ENCODE peak calls at places on chromosomes 13 and 19, in four cellular contexts. Q is K562, I is SK-N-SH, H is GM12878. X is an unnamed sample.

GRCh38 chr13:19959831-19960672 is 1.5 kb downstream of the ZMYM2 start:
- DNase-seq in I (peak; percentile 77), Q (peak; percentile 43), H (peak; percentile 68), X (peak; percentile 77)

GRCh38 chr19:30852168-30852567 is 480.0 kb downstream of the ZNF536 start:
- DNase-seq in H (no peak), Q (no peak), I (no peak), X (peak; percentile 6)

GRCh38 chr19:50531171-50531612 is 17.5 kb upstream of the ASPDH start:
- DNase-seq in I (no peak), H (no peak), Q (no peak), X (no peak)

GRCh38 chr13:99133848-99134247 is 66.8 kb upstream of the UBAC2 start:
- DNase-seq in H (no peak), I (no peak), Q (no peak), X (no peak)

GRCh38 chr13:29581666-29582065 is 13.8 kb downstream of the SLC7A1 start:
- DNase-seq in I (no peak), H (no peak), Q (no peak), X (no peak)

GRCh38 chr19:11507370-11508078 is 1.9 kb upstream of the ZNF653 start:
- DNase-seq in Q (no peak), I (no peak), H (no peak), X (no peak)

GRCh38 chr13:95002968-95003813 is 290.8 kb upstream of the SOX21 start:
- DNase-seq in I (peak; percentile 57), Q (no peak), H (no peak), X (peak; percentile 56)

GRCh38 chr13:107993239-107993948 is 221.9 kb downstream of the LIG4 start:
- DNase-seq in Q (peak; percentile 22), H (no peak), I (no peak), X (no peak)

GRCh38 chr13:99991013-99991805 is 9.6 kb downstream of the ZIC2 start:
- DNase-seq in H (no peak), I (peak; percentile 26), Q (no peak), X (no peak)

GRCh38 chr19:11420894-11421606 is 1.9 kb upstream of the RGL3 start:
- DNase-seq in I (no peak), Q (no peak), H (no peak), X (peak; percentile 86)

GRCh38 chr19:5086725-5087439 is 118.0 kb downstream of the KDM4B start:
- DNase-seq in I (peak; percentile 58), Q (no peak), H (no peak), X (peak; percentile 76)

GRCh38 chr13:110308377-110309158 is 1.5 kb downstream of the COL4A2 start:
- DNase-seq in H (no peak), I (peak; percentile 66), Q (no peak), X (no peak)

GRCh38 chr13:65032825-65033224 is 2197.3 kb downstream of the PCDH9 start:
- DNase-seq in I (no peak), Q (no peak), H (no peak), X (no peak)

GRCh38 chr19:43290568-43291359 is 21.4 kb upstream of the PSG9 start:
- DNase-seq in Q (no peak), I (no peak), H (no peak), X (no peak)

GRCh38 chr13:96020155-96020575 is 33.0 kb downstream of the UGGT2 start:
- DNase-seq in I (peak; percentile 56), H (peak; percentile 23), Q (peak; percentile 12), X (no peak)

GRCh38 chr19:13996928-13997636 is 9.0 kb downstream of the RFX1 start:
- DNase-seq in H (no peak), I (no peak), Q (peak; percentile 3), X (no peak)

GRCh38 chr13:30810261-30810701 is 74.9 kb downstream of the ALOX5AP start:
- DNase-seq in Q (no peak), H (no peak), I (peak; percentile 77), X (no peak)

GRCh38 chr13:79281335-79281734 is 124.7 kb downstream of the RBM26 start:
- DNase-seq in Q (no peak), H (no peak), I (no peak), X (peak; percentile 53)

GRCh38 chr19:53374288-53374687 is 8.8 kb downstream of the ZNF525 start:
- DNase-seq in H (no peak), Q (no peak), I (no peak), X (no peak)

DNA sequence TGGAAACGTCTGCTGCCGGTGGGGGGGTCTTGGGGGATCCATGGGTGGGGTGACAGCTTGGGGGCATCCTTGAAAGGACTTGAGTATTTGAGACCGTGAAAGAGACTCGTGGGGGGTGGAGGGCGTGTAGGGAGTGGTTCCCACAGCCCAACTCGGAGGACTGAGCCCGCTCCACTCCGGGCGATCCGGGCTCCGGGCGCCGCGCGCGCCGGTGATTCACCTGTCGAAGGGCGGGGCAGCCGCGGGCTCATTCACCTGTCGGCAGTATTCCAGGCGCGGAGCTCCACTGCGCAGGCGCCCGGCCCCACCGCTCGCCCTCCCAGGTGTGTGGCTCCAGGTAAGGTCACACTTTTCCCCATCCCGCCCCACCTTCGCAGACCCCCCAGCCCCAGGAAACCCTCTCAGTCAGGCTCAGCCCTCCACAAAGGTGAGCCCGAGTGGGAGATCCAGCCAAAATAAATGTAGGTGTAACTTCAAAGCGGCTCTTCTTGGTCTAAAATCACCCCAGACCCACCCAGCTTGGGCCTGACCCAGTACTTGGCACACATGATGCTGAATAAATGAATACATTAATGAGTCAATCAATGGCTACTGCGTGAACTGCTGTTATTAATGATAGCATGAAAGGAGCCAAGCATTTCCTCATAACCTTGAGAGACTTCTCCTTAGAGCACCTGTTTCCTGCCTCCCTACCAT is 4.7 kb downstream of the NOTCH3 start:
- DNase-seq in Q (peak; percentile 47), H (no peak), I (no peak), X (no peak)
- TF ChIP-seq NRF1 in Q (peak; percentile 51), H (no peak), I (no peak), X (peak; percentile 81)

GRCh38 chr19:41399525-41399924 is 1.9 kb downstream of the BCKDHA start:
- DNase-seq in I (no peak), Q (no peak), H (no peak), X (no peak)

GRCh38 chr19:41398042-41398403 is 405 bp downstream of the BCKDHA start:
- DNase-seq in Q (no peak), I (no peak), H (no peak), X (no peak)

GRCh38 chr19:41399091-41399490 is 1.5 kb downstream of the BCKDHA start:
- DNase-seq in I (no peak), Q (no peak), H (no peak), X (no peak)

GRCh38 chr19:41397086-41398041 is at the start of the genes BCKDHA and EXOSC5:
- DNase-seq in I (peak; percentile 97), Q (peak; percentile 96), H (peak; percentile 99), X (peak; percentile 96)

GRCh38 chr19:41398603-41399002 is 985 bp downstream of the BCKDHA start:
- DNase-seq in Q (no peak), I (no peak), H (no peak), X (no peak)
- TF ChIP-seq NRF1 in Q (no peak), I (no peak), H (no peak), X (no peak)

GRCh38 chr13:26881154-26881553 is 120.6 kb upstream of the GPR12 start:
- DNase-seq in H (no peak), Q (no peak), I (peak; percentile 56), X (no peak)
- TF ChIP-seq NRF1 in H (no peak), Q (no peak), I (no peak), X (no peak)

GRCh38 chr13:109012115-109012514 is 382.7 kb downstream of the MYO16 start:
- DNase-seq in Q (no peak), I (no peak), H (no peak), X (no peak)
- TF ChIP-seq NRF1 in Q (no peak), I (no peak), H (no peak), X (no peak)

GRCh38 chr13:113184568-113185440 is 23.7 kb downstream of the PCID2 start:
- DNase-seq in Q (no peak), H (no peak), I (no peak), X (no peak)

GRCh38 chr13:113179374-113180230 is 21.2 kb downstream of the PROZ start:
- DNase-seq in I (no peak), Q (no peak), H (no peak), X (no peak)

GRCh38 chr13:113183450-113184129 is 24.9 kb downstream of the PCID2 start:
- DNase-seq in Q (no peak), I (no peak), H (no peak), X (no peak)

GRCh38 chr13:113178896-113179167 is 20.4 kb downstream of the PROZ start:
- DNase-seq in H (no peak), Q (no peak), I (no peak), X (no peak)

DNA sequence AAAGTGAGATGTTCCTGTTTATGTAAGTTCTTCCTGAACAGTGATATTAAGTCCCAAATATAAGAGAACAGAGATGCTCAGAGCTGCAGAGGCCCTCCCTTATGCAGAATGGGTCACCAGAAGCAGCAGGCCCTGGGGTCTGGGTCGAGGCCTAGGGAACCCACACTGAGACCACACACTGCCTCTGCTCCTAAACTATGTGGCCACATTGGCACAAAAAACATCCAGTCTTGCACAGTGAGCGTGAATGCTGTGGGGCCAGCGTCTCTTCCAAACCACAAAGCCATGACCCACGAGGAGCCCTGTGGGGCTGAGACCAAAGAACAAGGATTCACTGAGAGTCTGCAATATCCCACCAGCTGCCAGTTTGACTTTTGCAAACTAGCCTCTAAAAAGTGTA is 23.6 kb downstream of the PROZ start:
- DNase-seq in H (no peak), Q (no peak), I (no peak), X (no peak)
- TF ChIP-seq NRF1 in H (no peak), Q (no peak), I (no peak), X (no peak)

GRCh38 chr19:33684550-33685303 is 63.0 kb downstream of the CHST8 start:
- DNase-seq in H (no peak), Q (no peak), I (peak; percentile 76), X (no peak)
- TF ChIP-seq NRF1 in H (no peak), Q (no peak), I (no peak), X (no peak)

GRCh38 chr19:12994701-12995595 is at the start of gene NFIX:
- DNase-seq in Q (peak; percentile 84), I (peak; percentile 86), H (no peak), X (no peak)
- TF ChIP-seq NRF1 in Q (peak; percentile 52), I (no peak), H (no peak), X (no peak)

GRCh38 chr13:41505209-41505835 is 48.0 kb downstream of the RGCC start:
- DNase-seq in H (no peak), Q (no peak), I (no peak), X (no peak)
- TF ChIP-seq NRF1 in H (no peak), Q (no peak), I (no peak), X (no peak)

X was measured in H1.